ENCODE peak calls at places on chromosomes 16 and 17, in six cellular contexts. V is NCI-H526; I is T-helper 9 cell; Q is central memory CD4-positive, alpha-beta T cell; D is skeletal muscle cell; E is HEK293T. K is an unnamed sample.

GRCh38 chr17:61658183-61658582 is 67.2 kb upstream of the NACA2 start:
- DNase-seq in V (no peak), Q (no peak), E (no peak), I (no peak), D (no peak), K (no peak)

GRCh38 chr17:67770539-67770938 is 52.8 kb downstream of the NOL11 start:
- DNase-seq in I (no peak), D (no peak), Q (no peak), E (no peak), V (no peak), K (no peak)

GRCh38 chr17:44972953-44973352 is 4.8 kb upstream of the C1QL1 start:
- DNase-seq in I (no peak), V (no peak), D (no peak), E (no peak), Q (no peak), K (no peak)

GRCh38 chr16:47198180-47198575 is 54.4 kb upstream of the NETO2 start:
- DNase-seq in E (no peak), V (no peak), D (no peak), Q (no peak), I (no peak), K (no peak)

GRCh38 chr17:77376795-77377751 is 236.3 kb downstream of the SEC14L1 start:
- DNase-seq in E (no peak), Q (no peak), D (no peak), I (no peak), V (no peak), K (no peak)

GRCh38 chr17:82101767-82102679 is 4.0 kb upstream of the FASN start:
- DNase-seq in D (no peak), V (no peak), Q (no peak), E (no peak), I (no peak), K (no peak)

GRCh38 chr16:87713469-87714229 is 52.1 kb downstream of the KLHDC4 start:
- DNase-seq in E (no peak), I (peak), V (no peak), Q (peak), D (no peak), K (no peak)

GRCh38 chr17:75036643-75037268 is 10.0 kb downstream of the ATP5PD start:
- DNase-seq in I (peak), V (no peak), E (peak), Q (peak), D (peak), K (no peak)

GRCh38 chr16:88742896-88743605 is 36.7 kb downstream of the CTU2 start:
- DNase-seq in V (no peak), Q (no peak), I (no peak), D (no peak), E (no peak), K (no peak)

GRCh38 chr16:75580-76501 is 2.2 kb upstream of the MPG start:
- DNase-seq in I (no peak), Q (no peak), V (no peak), D (peak), E (no peak), K (no peak)

GRCh38 chr17:67902531-67903231 is 77.4 kb downstream of the BPTF start:
- DNase-seq in V (no peak), D (no peak), E (no peak), Q (no peak), I (no peak), K (no peak)

GRCh38 chr17:80569936-80570335 is 25.3 kb downstream of the RPTOR start:
- DNase-seq in I (no peak), V (no peak), Q (no peak), E (no peak), D (no peak), K (no peak)

GRCh38 chr16:58661199-58661830 is 23.3 kb downstream of the SLC38A7 start:
- DNase-seq in D (peak), Q (no peak), I (no peak), V (peak), E (peak), K (peak)

GRCh38 chr16:67676516-67676915 is 9.9 kb downstream of the C16orf86 start:
- DNase-seq in D (no peak), Q (no peak), E (no peak), V (no peak), I (no peak), K (no peak)

K was measured in HFF-Myc.